ENCODE peak calls at places on chromosome 21, in four cellular contexts. I is ovary, A is COR-L47, O is sciatic nerve. G is an unnamed sample.
A peak's percentile ranks its signal among the peaks of the same experiment; 100 is the strongest.

GRCh38 chr21:37367758-37368535 is 1.4 kb downstream of the DYRK1A start:
- DNase-seq in I (peak; percentile 54), A (no peak), O (peak; percentile 70), G (no peak)

GRCh38 chr21:42187976-42188653 is 30.8 kb upstream of the ABCG1 start:
- DNase-seq in I (no peak), A (no peak), O (no peak), G (no peak)

GRCh38 chr21:44637018-44637850 is at the start of gene KRTAP10-10:
- DNase-seq in I (no peak), A (peak; percentile 89), O (peak; percentile 26), G (no peak)

GRCh38 chr21:17270234-17270633 is 242.6 kb upstream of the CXADR start:
- DNase-seq in I (peak; percentile 60), A (no peak), O (no peak), G (no peak)

GRCh38 chr21:25809013-25809412 is 74.2 kb downstream of the GABPA start:
- DNase-seq in I (no peak), A (no peak), O (no peak), G (no peak)

GRCh38 chr21:43772368-43772870 is 3.7 kb downstream of the CSTB start:
- DNase-seq in I (no peak), A (no peak), O (no peak), G (no peak)

GRCh38 chr21:31908106-31909031 is 35.5 kb downstream of the HUNK start:
- DNase-seq in I (peak; percentile 23), A (no peak), O (no peak), G (peak; percentile 65)

GRCh38 chr21:25927195-25927880 is 192.6 kb downstream of the GABPA start:
- DNase-seq in I (no peak), A (no peak), O (no peak), G (no peak)

GRCh38 chr21:45032977-45033705 is 41.2 kb upstream of the ADARB1 start:
- DNase-seq in I (peak; percentile 67), A (no peak), O (peak; percentile 62), G (no peak)

GRCh38 chr21:44079846-44080245 is 27.4 kb upstream of the PWP2 start:
- DNase-seq in I (no peak), A (no peak), O (no peak), G (peak; percentile 14)

GRCh38 chr21:43611598-43612369 is 47.5 kb downstream of the HSF2BP start:
- DNase-seq in I (peak; percentile 74), A (peak; percentile 36), O (peak; percentile 84), G (no peak)

GRCh38 chr21:43758132-43758619 is 17.9 kb downstream of the CSTB start:
- DNase-seq in I (peak; percentile 49), A (no peak), O (no peak), G (no peak)

GRCh38 chr21:44752701-44753235 is 41.4 kb upstream of the TSPEAR start:
- DNase-seq in I (no peak), A (no peak), O (peak; percentile 13), G (peak; percentile 49)

GRCh38 chr21:17607684-17608083 is 5.0 kb downstream of the BTG3 start:
- DNase-seq in I (no peak), A (no peak), O (no peak), G (no peak)

GRCh38 chr21:46551636-46552241 is 53.1 kb downstream of the S100B start:
- DNase-seq in I (no peak), A (no peak), O (peak; percentile 63), G (peak; percentile 85)

GRCh38 chr21:42395302-42395701 is 550 bp downstream of the TMPRSS3 start:
- DNase-seq in I (no peak), A (no peak), O (no peak), G (no peak)

GRCh38 chr21:20661745-20662470 is 336.3 kb upstream of the NCAM2 start:
- DNase-seq in I (no peak), A (peak; percentile 29), O (no peak), G (no peak)

GRCh38 chr21:43361493-43362296 is 65.2 kb downstream of the SIK1 start:
- DNase-seq in I (peak; percentile 44), A (no peak), O (no peak), G (no peak)

GRCh38 chr21:15252437-15252836 is 187.6 kb upstream of the NRIP1 start:
- DNase-seq in I (no peak), A (no peak), O (no peak), G (no peak)

GRCh38 chr21:25911730-25912401 is 177.1 kb downstream of the GABPA start:
- DNase-seq in I (no peak), A (peak; percentile 30), O (no peak), G (no peak)

GRCh38 chr21:34952701-34953100 is 96.4 kb downstream of the RUNX1 start:
- DNase-seq in I (no peak), A (peak; percentile 89), O (no peak), G (no peak)

GRCh38 chr21:45022736-45023135 is 51.6 kb upstream of the ADARB1 start:
- DNase-seq in I (no peak), A (no peak), O (no peak), G (no peak)

GRCh38 chr21:26136686-26137085 is 33.9 kb downstream of the APP start:
- DNase-seq in I (no peak), A (no peak), O (no peak), G (no peak)

GRCh38 chr21:19237603-19238002 is 834.0 kb upstream of the TMPRSS15 start:
- DNase-seq in I (no peak), A (no peak), O (no peak), G (no peak)

GRCh38 chr21:45364464-45365185 is 40.3 kb upstream of the COL18A1 start:
- DNase-seq in I (peak; percentile 64), A (no peak), O (peak; percentile 81), G (no peak)

G was measured in mesenteric fat pad.